ENCODE peak calls at places on chromosomes 3 and 15, in four cellular contexts. One of them, this sample, is unnamed. For H3K4me1, the result is how much of the 10 kb centered on the place peaks cover.

GRCh38 chr3:113053169-113053568 is 62.4 kb downstream of the GTPBP8 start:
- DNase-seq in upper lobe of left lung: no peak
- DNase-seq in transverse colon: no peak
- DNase-seq in sigmoid colon: no peak
- DNase-seq in this sample: no peak

GRCh38 chr3:107106316-107106715 is 270.9 kb upstream of the CCDC54 start:
- DNase-seq in upper lobe of left lung: no peak
- DNase-seq in transverse colon: no peak
- DNase-seq in sigmoid colon: no peak
- DNase-seq in this sample: no peak

GRCh38 chr3:112635674-112636073 is 5.3 kb downstream of the CCDC80 start:
- DNase-seq in upper lobe of left lung: no peak
- DNase-seq in transverse colon: peak
- DNase-seq in sigmoid colon: peak
- DNase-seq in this sample: no peak

GRCh38 chr3:82281205-82281604 is 519.8 kb upstream of the GBE1 start:
- DNase-seq in upper lobe of left lung: no peak
- DNase-seq in transverse colon: no peak
- DNase-seq in sigmoid colon: no peak
- DNase-seq in this sample: no peak

GRCh38 chr3:173397161-173398110 is at the start of gene NLGN1:
- DNase-seq in upper lobe of left lung: peak
- DNase-seq in transverse colon: peak
- DNase-seq in sigmoid colon: peak
- DNase-seq in this sample: peak

GRCh38 chr3:71930056-71930991 is 145.4 kb upstream of the PROK2 start:
- DNase-seq in upper lobe of left lung: no peak
- DNase-seq in transverse colon: no peak
- DNase-seq in sigmoid colon: no peak
- DNase-seq in this sample: no peak

GRCh38 chr3:190261740-190262139 is 60.5 kb downstream of the CLDN1 start:
- DNase-seq in upper lobe of left lung: no peak
- DNase-seq in transverse colon: no peak
- DNase-seq in sigmoid colon: no peak
- DNase-seq in this sample: no peak

GRCh38 chr3:46359748-46360509 is 6.0 kb downstream of the CCR2 start:
- DNase-seq in upper lobe of left lung: no peak
- DNase-seq in transverse colon: no peak
- DNase-seq in sigmoid colon: no peak
- DNase-seq in this sample: no peak

GRCh38 chr3:72517325-72517724 is 330.9 kb downstream of the SHQ1 start:
- DNase-seq in upper lobe of left lung: no peak
- DNase-seq in transverse colon: peak
- DNase-seq in sigmoid colon: no peak
- DNase-seq in this sample: no peak

GRCh38 chr15:76393614-76394013 is 57.0 kb downstream of the ISL2 start:
- DNase-seq in upper lobe of left lung: no peak
- DNase-seq in transverse colon: no peak
- DNase-seq in sigmoid colon: no peak
- DNase-seq in this sample: no peak

GRCh38 chr3:58434170-58434507 is 507 bp upstream of the PDHB start:
- DNase-seq in upper lobe of left lung: no peak
- DNase-seq in transverse colon: no peak
- DNase-seq in sigmoid colon: no peak
- DNase-seq in this sample: no peak

GRCh38 chr3:134231131-134231530 is 19.5 kb downstream of the RYK start:
- DNase-seq in upper lobe of left lung: no peak
- DNase-seq in transverse colon: no peak
- DNase-seq in sigmoid colon: no peak
- DNase-seq in this sample: no peak

GRCh38 chr3:112647122-112647521 is 6.2 kb upstream of the CCDC80 start:
- DNase-seq in upper lobe of left lung: no peak
- DNase-seq in transverse colon: no peak
- DNase-seq in sigmoid colon: no peak
- DNase-seq in this sample: no peak

GRCh38 chr3:98986073-98986472 is 84.6 kb upstream of the DCBLD2 start:
- DNase-seq in upper lobe of left lung: no peak
- DNase-seq in transverse colon: no peak
- DNase-seq in sigmoid colon: no peak
- DNase-seq in this sample: no peak

GRCh38 chr3:94162700-94163099 is 99.8 kb downstream of the NSUN3 start:
- DNase-seq in upper lobe of left lung: no peak
- DNase-seq in transverse colon: no peak
- DNase-seq in sigmoid colon: no peak
- DNase-seq in this sample: no peak

GRCh38 chr3:12992629-12993021 is 80.6 kb downstream of the IQSEC1 start:
- DNase-seq in upper lobe of left lung: no peak
- DNase-seq in transverse colon: peak
- DNase-seq in sigmoid colon: no peak
- DNase-seq in this sample: no peak

GRCh38 chr3:148366743-148367410 is 330.8 kb upstream of the AGTR1 start:
- DNase-seq in upper lobe of left lung: no peak
- DNase-seq in transverse colon: no peak
- DNase-seq in sigmoid colon: no peak
- DNase-seq in this sample: no peak

GRCh38 chr15:66842710-66843441 is 140.8 kb downstream of the SMAD6 start:
- DNase-seq in upper lobe of left lung: peak
- DNase-seq in transverse colon: peak
- DNase-seq in sigmoid colon: peak
- DNase-seq in this sample: peak

GRCh38 chr3:37859354-37859753 is 2.3 kb upstream of the CTDSPL start:
- DNase-seq in upper lobe of left lung: no peak
- DNase-seq in transverse colon: no peak
- DNase-seq in sigmoid colon: no peak
- DNase-seq in this sample: no peak

GRCh38 chr3:126472277-126473006 is 3.2 kb downstream of the ZXDC start:
- DNase-seq in upper lobe of left lung: peak
- DNase-seq in transverse colon: peak
- DNase-seq in sigmoid colon: peak
- DNase-seq in this sample: peak

GRCh38 chr3:141147657-141148056 is 84.0 kb upstream of the PXYLP1 start:
- DNase-seq in upper lobe of left lung: no peak
- DNase-seq in transverse colon: no peak
- DNase-seq in sigmoid colon: no peak
- DNase-seq in this sample: no peak

GRCh38 chr3:131356006-131356405 is 25.6 kb upstream of the NUDT16 start:
- DNase-seq in upper lobe of left lung: no peak
- DNase-seq in transverse colon: no peak
- DNase-seq in sigmoid colon: no peak
- DNase-seq in this sample: no peak

GRCh38 chr3:105801397-105801796 is 67.4 kb downstream of the CBLB start:
- DNase-seq in upper lobe of left lung: no peak
- DNase-seq in transverse colon: no peak
- DNase-seq in sigmoid colon: no peak
- DNase-seq in this sample: no peak

GRCh38 chr3:183178833-183179549 is 16.5 kb upstream of the LAMP3 start:
- DNase-seq in upper lobe of left lung: peak
- DNase-seq in transverse colon: peak
- DNase-seq in sigmoid colon: no peak
- DNase-seq in this sample: peak

GRCh38 chr3:165837058-165837525 is at the start of gene BCHE:
- DNase-seq in upper lobe of left lung: no peak
- DNase-seq in transverse colon: no peak
- DNase-seq in sigmoid colon: peak
- DNase-seq in this sample: no peak

GRCh38 chr3:171801738-171802600 is 8.3 kb downstream of the PLD1 start:
- DNase-seq in upper lobe of left lung: no peak
- DNase-seq in transverse colon: no peak
- DNase-seq in sigmoid colon: no peak
- DNase-seq in this sample: no peak

GRCh38 chr3:113409676-113410075 is 31.6 kb downstream of the CFAP44 start:
- DNase-seq in upper lobe of left lung: no peak
- DNase-seq in transverse colon: no peak
- DNase-seq in sigmoid colon: no peak
- DNase-seq in this sample: no peak

GRCh38 chr15:42332331-42332730 is 27.0 kb upstream of the CAPN3 start:
- DNase-seq in upper lobe of left lung: no peak
- DNase-seq in transverse colon: no peak
- DNase-seq in sigmoid colon: no peak
- DNase-seq in this sample: no peak

GRCh38 chr15:89196994-89197393 is 24.4 kb downstream of the RLBP1 start:
- DNase-seq in upper lobe of left lung: no peak
- DNase-seq in transverse colon: peak
- DNase-seq in sigmoid colon: no peak
- DNase-seq in this sample: peak

GRCh38 chr3:37918627-37919026 is 56.9 kb downstream of the CTDSPL start:
- DNase-seq in upper lobe of left lung: no peak
- DNase-seq in transverse colon: no peak
- DNase-seq in sigmoid colon: no peak
- DNase-seq in this sample: no peak

GRCh38 chr3:173660645-173661299 is 263.2 kb downstream of the NLGN1 start:
- DNase-seq in upper lobe of left lung: no peak
- DNase-seq in transverse colon: no peak
- DNase-seq in sigmoid colon: no peak
- DNase-seq in this sample: no peak

DNA sequence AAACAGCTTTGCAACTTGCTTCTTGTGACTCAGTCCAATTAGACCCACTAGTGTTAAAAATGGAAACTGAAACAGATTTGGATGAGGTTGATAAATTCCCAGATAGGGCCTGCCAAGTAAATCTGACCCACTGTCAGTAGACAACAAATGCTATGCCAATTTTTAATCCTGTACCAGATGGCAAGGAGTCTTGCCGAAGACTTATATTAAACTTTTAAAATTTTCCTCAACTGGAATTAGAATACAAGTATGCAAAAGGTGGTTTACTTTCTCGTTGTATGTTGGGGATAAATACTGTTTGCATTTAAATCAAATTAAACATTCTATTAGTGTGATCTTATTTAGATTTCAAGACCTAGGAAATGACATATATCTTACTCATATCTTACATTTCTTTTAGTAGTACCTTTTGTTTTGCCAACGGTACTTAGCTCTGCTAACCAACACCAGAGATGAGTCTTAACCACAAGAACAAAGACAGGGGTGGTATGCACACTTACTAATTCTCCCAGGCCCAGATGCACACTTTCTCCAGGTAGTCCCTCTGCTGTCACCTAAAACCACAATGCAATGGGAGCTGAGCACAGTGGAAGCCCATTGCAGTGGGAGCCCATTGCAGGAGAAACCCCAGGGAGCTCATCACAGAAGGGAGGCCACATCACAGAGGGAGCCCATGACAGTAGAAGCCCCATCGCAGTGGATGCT is 77.8 kb downstream of the WWTR1 start:
- DNase-seq in upper lobe of left lung: no peak
- DNase-seq in transverse colon: no peak
- DNase-seq in sigmoid colon: no peak
- DNase-seq in this sample: no peak
- H3K4me1 ChIP-seq in upper lobe of left lung: half or more
- H3K4me1 ChIP-seq in transverse colon: under half
- H3K4me1 ChIP-seq in sigmoid colon: half or more
- H3K4me1 ChIP-seq in this sample: half or more

GRCh38 chr3:188266581-188267274 is 112.8 kb downstream of the LPP start:
- DNase-seq in upper lobe of left lung: peak
- DNase-seq in transverse colon: peak
- DNase-seq in sigmoid colon: peak
- DNase-seq in this sample: peak
- TF ChIP-seq POLR2AphosphoS5 in upper lobe of left lung: peak
- TF ChIP-seq POLR2AphosphoS5 in transverse colon: peak
- TF ChIP-seq POLR2AphosphoS5 in sigmoid colon: peak
- TF ChIP-seq POLR2AphosphoS5 in this sample: peak

GRCh38 chr3:194135806-194136518 is at the start of gene HES1:
- DNase-seq in upper lobe of left lung: peak
- DNase-seq in transverse colon: peak
- DNase-seq in sigmoid colon: peak
- DNase-seq in this sample: peak
- H3K4me3 ChIP-seq in upper lobe of left lung: peak
- H3K4me3 ChIP-seq in transverse colon: peak
- H3K4me3 ChIP-seq in sigmoid colon: peak
- H3K4me3 ChIP-seq in this sample: peak

GRCh38 chr15:59702351-59702750 is 13.2 kb upstream of the BNIP2 start:
- DNase-seq in upper lobe of left lung: no peak
- DNase-seq in transverse colon: no peak
- DNase-seq in sigmoid colon: no peak
- DNase-seq in this sample: no peak

GRCh38 chr15:59703979-59704796 is 15.1 kb upstream of the BNIP2 start:
- DNase-seq in upper lobe of left lung: no peak
- DNase-seq in transverse colon: no peak
- DNase-seq in sigmoid colon: no peak
- DNase-seq in this sample: no peak

GRCh38 chr15:59701880-59702279 is 12.8 kb upstream of the BNIP2 start:
- DNase-seq in upper lobe of left lung: no peak
- DNase-seq in transverse colon: no peak
- DNase-seq in sigmoid colon: no peak
- DNase-seq in this sample: no peak

GRCh38 chr15:59696332-59696731 is 7.2 kb upstream of the BNIP2 start:
- DNase-seq in upper lobe of left lung: no peak
- DNase-seq in transverse colon: no peak
- DNase-seq in sigmoid colon: no peak
- DNase-seq in this sample: peak

DNA sequence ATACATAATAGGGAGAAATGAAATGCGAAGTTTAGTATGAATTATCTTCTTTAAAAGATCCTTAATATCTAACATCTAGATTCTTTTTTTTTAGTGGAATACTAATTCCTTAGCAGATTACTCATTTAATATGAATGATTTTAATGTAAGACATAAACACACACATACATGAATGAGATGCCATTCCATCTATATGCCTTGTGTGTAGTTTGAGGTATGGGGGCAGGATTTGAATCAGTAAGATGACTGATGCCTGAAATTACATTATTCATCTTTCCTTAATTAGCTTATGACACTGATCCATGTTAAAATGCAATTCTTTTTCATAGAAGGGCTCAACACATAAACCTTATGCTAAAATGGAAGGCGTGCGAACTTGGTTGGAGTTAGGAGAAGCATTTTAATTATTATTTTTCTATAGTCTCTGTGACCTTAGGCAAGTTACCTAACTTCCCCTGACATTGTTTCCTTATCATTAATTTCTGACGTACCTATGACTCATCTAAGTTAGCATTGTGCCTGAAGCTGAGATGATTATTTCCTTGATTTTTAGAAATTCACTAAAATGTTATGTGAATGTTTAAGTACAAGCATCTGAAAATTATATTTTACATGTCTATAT is 10.8 kb upstream of the BNIP2 start:
- DNase-seq in upper lobe of left lung: no peak
- DNase-seq in transverse colon: no peak
- DNase-seq in sigmoid colon: no peak
- DNase-seq in this sample: no peak
- H3K4me1 ChIP-seq in upper lobe of left lung: under half
- H3K4me1 ChIP-seq in transverse colon: under half
- H3K4me1 ChIP-seq in sigmoid colon: under half
- H3K4me1 ChIP-seq in this sample: under half

DNA sequence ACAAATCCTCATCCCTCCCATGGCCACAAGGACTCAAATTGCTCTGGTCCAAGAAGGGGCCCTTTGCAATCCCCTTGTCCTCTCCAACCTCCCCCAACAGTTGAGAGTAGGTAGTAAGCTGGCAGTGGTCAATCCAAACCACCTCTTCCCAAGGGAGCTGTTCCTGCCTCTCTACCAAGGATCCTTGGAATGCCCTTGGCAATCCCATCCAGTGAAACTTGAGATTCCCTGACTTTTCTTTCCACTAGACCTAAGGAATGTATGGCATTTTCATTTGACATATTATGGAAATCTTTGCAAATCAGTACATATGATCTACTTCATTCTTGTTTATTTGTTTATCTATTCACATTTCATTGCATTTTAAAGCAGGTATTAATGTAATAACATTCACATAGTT is 4.8 kb upstream of the RBP2 start:
- DNase-seq in upper lobe of left lung: no peak
- DNase-seq in transverse colon: no peak
- DNase-seq in sigmoid colon: no peak
- DNase-seq in this sample: no peak
- TF ChIP-seq POLR2AphosphoS5 in upper lobe of left lung: no peak
- TF ChIP-seq POLR2AphosphoS5 in transverse colon: no peak
- TF ChIP-seq POLR2AphosphoS5 in sigmoid colon: no peak
- TF ChIP-seq POLR2AphosphoS5 in this sample: no peak